ENCODE peak calls at places on chromosomes 7 and 10, in five cellular contexts. One of them, this sample, is unnamed.

GRCh38 chr10:83164134-83164533 is 975.2 kb upstream of the GHITM start:
- DNase-seq in body of pancreas: no peak
- DNase-seq in heart left ventricle: no peak
- DNase-seq in tibial nerve: no peak
- DNase-seq in H1: no peak
- DNase-seq in this sample: no peak

GRCh38 chr10:109429956-109430760 is 493.2 kb downstream of the XPNPEP1 start:
- DNase-seq in body of pancreas: no peak
- DNase-seq in heart left ventricle: no peak
- DNase-seq in tibial nerve: no peak
- DNase-seq in H1: no peak
- DNase-seq in this sample: no peak

GRCh38 chr10:104218751-104219150 is 13.4 kb downstream of the CFAP43 start:
- DNase-seq in body of pancreas: no peak
- DNase-seq in heart left ventricle: no peak
- DNase-seq in tibial nerve: no peak
- DNase-seq in H1: no peak
- DNase-seq in this sample: no peak

GRCh38 chr10:87942884-87943527 is 79.6 kb downstream of the PTEN start:
- DNase-seq in body of pancreas: no peak
- DNase-seq in heart left ventricle: no peak
- DNase-seq in tibial nerve: no peak
- DNase-seq in H1: no peak
- DNase-seq in this sample: no peak

GRCh38 chr7:71846160-71846559 is 566.0 kb downstream of the CALN1 start:
- DNase-seq in body of pancreas: no peak
- DNase-seq in heart left ventricle: no peak
- DNase-seq in tibial nerve: no peak
- DNase-seq in H1: peak
- DNase-seq in this sample: no peak

GRCh38 chr10:92822060-92822634 is 26.2 kb upstream of the EXOC6 start:
- DNase-seq in body of pancreas: no peak
- DNase-seq in heart left ventricle: no peak
- DNase-seq in tibial nerve: no peak
- DNase-seq in H1: peak
- DNase-seq in this sample: no peak

GRCh38 chr10:43258922-43259247 is 8.0 kb downstream of the RASGEF1A start:
- DNase-seq in body of pancreas: no peak
- DNase-seq in heart left ventricle: no peak
- DNase-seq in tibial nerve: peak
- DNase-seq in H1: no peak
- DNase-seq in this sample: no peak

GRCh38 chr10:79022565-79023488 is 45.9 kb upstream of the ZMIZ1 start:
- DNase-seq in body of pancreas: peak
- DNase-seq in heart left ventricle: peak
- DNase-seq in tibial nerve: no peak
- DNase-seq in H1: peak
- DNase-seq in this sample: peak

GRCh38 chr10:106557951-106558733 is 606.4 kb downstream of the SORCS1 start:
- DNase-seq in body of pancreas: no peak
- DNase-seq in heart left ventricle: no peak
- DNase-seq in tibial nerve: no peak
- DNase-seq in H1: no peak
- DNase-seq in this sample: no peak

GRCh38 chr10:104066945-104067344 is 18.7 kb downstream of the COL17A1 start:
- DNase-seq in body of pancreas: no peak
- DNase-seq in heart left ventricle: no peak
- DNase-seq in tibial nerve: no peak
- DNase-seq in H1: no peak
- DNase-seq in this sample: no peak

GRCh38 chr10:63410633-63411032 is 55.1 kb downstream of the JMJD1C start:
- DNase-seq in body of pancreas: no peak
- DNase-seq in heart left ventricle: no peak
- DNase-seq in tibial nerve: no peak
- DNase-seq in H1: no peak
- DNase-seq in this sample: no peak

GRCh38 chr10:1567152-1567551 is 170.2 kb downstream of the ADARB2 start:
- DNase-seq in body of pancreas: no peak
- DNase-seq in heart left ventricle: no peak
- DNase-seq in tibial nerve: no peak
- DNase-seq in H1: no peak
- DNase-seq in this sample: peak

GRCh38 chr7:96837583-96837982 is 127.9 kb upstream of the SEM1 start:
- DNase-seq in body of pancreas: no peak
- DNase-seq in heart left ventricle: no peak
- DNase-seq in tibial nerve: no peak
- DNase-seq in H1: no peak
- DNase-seq in this sample: no peak

GRCh38 chr7:64945776-64946175 is 42.7 kb downstream of the ZNF273 start:
- DNase-seq in body of pancreas: no peak
- DNase-seq in heart left ventricle: no peak
- DNase-seq in tibial nerve: no peak
- DNase-seq in H1: no peak
- DNase-seq in this sample: no peak

GRCh38 chr7:64951250-64951848 is 39.5 kb downstream of the ZNF117 start:
- DNase-seq in body of pancreas: peak
- DNase-seq in heart left ventricle: no peak
- DNase-seq in tibial nerve: peak
- DNase-seq in H1: no peak
- DNase-seq in this sample: no peak

GRCh38 chr7:64947252-64948000 is 43.4 kb downstream of the ZNF117 start:
- DNase-seq in body of pancreas: no peak
- DNase-seq in heart left ventricle: no peak
- DNase-seq in tibial nerve: no peak
- DNase-seq in H1: peak
- DNase-seq in this sample: no peak

GRCh38 chr7:64946772-64947171 is 43.7 kb downstream of the ZNF273 start:
- DNase-seq in body of pancreas: no peak
- DNase-seq in heart left ventricle: no peak
- DNase-seq in tibial nerve: no peak
- DNase-seq in H1: peak
- DNase-seq in this sample: no peak

DNA sequence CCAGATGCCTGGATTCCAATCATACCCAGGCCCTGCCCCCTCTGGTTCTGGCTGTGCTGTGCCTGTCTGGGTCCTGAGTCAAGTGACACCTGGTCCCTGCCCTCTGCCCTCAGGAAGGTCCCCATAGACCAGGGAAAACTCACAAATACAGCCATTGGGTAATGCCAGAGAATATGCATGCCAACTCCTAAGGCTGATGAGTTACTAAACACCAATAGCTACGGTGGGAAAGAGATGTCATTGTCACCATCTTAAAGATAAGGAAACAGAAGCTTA is 42.3 kb downstream of the ZNF273 start:
- DNase-seq in body of pancreas: no peak
- DNase-seq in heart left ventricle: no peak
- DNase-seq in tibial nerve: no peak
- DNase-seq in H1: no peak
- DNase-seq in this sample: no peak
- TF ChIP-seq POLR2A in body of pancreas: no peak
- TF ChIP-seq POLR2A in heart left ventricle: no peak
- TF ChIP-seq POLR2A in tibial nerve: no peak
- TF ChIP-seq POLR2A in H1: no peak
- TF ChIP-seq POLR2A in this sample: no peak

DNA sequence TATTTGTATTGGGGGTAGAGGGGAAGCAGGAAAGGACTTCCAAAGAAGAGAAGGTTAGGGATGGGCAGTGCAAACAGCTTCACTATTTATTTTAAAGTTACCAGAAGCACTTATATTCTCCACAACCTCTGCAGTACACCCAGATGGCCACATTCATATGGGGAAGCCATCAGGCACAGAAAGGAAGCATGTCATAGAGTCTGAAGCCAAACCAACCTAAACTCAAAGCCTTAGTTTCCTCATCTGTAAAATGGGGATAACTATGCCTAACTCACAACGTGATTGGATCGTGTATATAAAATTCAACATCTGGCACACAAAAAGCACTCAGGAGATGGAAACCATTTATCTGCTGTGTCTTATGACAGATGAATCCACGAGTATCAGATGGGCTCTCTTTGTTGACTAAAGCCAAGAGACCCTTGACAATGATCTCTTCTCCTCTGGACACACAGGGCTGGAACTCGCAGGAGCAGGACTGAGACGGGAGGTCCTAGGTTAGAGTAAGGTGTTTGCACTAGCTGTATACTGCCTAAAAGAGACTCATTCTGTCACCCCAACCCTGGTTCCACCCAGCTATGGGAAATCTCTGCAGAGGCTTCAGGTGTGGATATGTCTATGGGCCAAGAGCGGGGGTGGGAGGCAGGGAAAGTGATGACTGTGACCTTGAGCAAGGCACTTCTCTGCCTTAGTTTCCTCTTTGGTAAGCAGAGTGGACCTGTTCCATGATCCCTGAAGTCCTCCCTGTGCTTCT is 1.8 kb downstream of the KIAA1549 start:
- DNase-seq in body of pancreas: peak
- DNase-seq in heart left ventricle: no peak
- DNase-seq in tibial nerve: no peak
- DNase-seq in H1: no peak
- DNase-seq in this sample: no peak
- TF ChIP-seq CTCF in body of pancreas: peak
- TF ChIP-seq CTCF in heart left ventricle: peak
- TF ChIP-seq CTCF in tibial nerve: no peak
- TF ChIP-seq CTCF in H1: no peak
- TF ChIP-seq CTCF in this sample: no peak

DNA sequence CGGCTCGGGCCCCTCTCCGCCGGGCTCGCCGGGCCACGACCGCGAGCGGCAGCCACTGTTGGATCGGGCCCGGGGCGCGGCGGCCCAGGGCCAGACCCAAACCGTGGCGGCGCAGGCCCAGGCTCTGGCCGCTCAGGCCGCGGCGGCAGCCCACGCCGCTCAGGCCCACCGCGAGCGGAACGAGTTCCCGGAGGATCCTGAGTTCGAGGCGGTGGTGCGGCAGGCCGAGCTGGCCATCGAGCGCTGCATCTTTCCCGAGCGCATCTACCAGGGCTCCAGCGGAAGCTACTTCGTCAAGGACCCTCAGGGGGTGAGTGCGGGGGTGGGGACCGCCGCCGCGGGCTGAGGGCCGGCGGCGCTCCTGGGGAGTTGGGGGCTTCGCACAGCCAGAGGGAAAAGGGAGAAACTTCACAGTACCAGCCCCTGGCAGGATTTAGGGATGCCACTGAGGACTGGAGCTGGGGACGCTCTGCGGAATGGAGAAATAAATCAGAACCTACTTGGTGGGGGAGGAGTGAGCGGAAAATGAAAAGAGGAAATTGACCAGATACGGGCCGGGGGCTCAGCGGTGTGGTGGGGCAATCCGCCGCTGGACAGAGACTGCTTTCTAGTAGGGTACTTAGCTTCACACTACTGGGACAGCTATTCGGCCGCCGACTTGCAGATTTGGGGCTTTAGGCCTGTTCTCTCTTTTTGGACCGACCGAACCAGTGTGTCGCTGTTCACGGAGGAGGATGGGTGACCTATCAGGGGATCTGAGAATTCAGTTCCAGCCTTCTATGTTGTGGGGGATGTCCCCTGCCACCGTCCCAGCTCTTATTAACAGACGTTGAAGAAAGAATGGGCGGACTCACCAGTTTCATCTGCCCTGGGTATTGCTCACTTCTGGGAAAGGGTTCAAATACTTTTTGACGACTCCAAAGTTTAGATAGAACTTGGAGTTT is 669 bp downstream of the PI4K2A start:
- DNase-seq in body of pancreas: peak
- DNase-seq in heart left ventricle: peak
- DNase-seq in tibial nerve: no peak
- DNase-seq in H1: peak
- DNase-seq in this sample: peak
- TF ChIP-seq POLR2A in body of pancreas: peak
- TF ChIP-seq POLR2A in heart left ventricle: no peak
- TF ChIP-seq POLR2A in tibial nerve: no peak
- TF ChIP-seq POLR2A in H1: no peak
- TF ChIP-seq POLR2A in this sample: no peak

GRCh38 chr10:101286248-101287046 is 57.2 kb upstream of the LBX1 start:
- DNase-seq in body of pancreas: no peak
- DNase-seq in heart left ventricle: no peak
- DNase-seq in tibial nerve: no peak
- DNase-seq in H1: peak
- DNase-seq in this sample: no peak

GRCh38 chr10:101289541-101289940 is 60.3 kb upstream of the LBX1 start:
- DNase-seq in body of pancreas: no peak
- DNase-seq in heart left ventricle: no peak
- DNase-seq in tibial nerve: no peak
- DNase-seq in H1: no peak
- DNase-seq in this sample: no peak

GRCh38 chr10:101287183-101287830 is 58.0 kb upstream of the LBX1 start:
- DNase-seq in body of pancreas: no peak
- DNase-seq in heart left ventricle: no peak
- DNase-seq in tibial nerve: no peak
- DNase-seq in H1: no peak
- DNase-seq in this sample: no peak

GRCh38 chr10:101290415-101290814 is 61.2 kb upstream of the LBX1 start:
- DNase-seq in body of pancreas: no peak
- DNase-seq in heart left ventricle: no peak
- DNase-seq in tibial nerve: no peak
- DNase-seq in H1: no peak
- DNase-seq in this sample: no peak

GRCh38 chr10:101287922-101288638 is 58.8 kb upstream of the LBX1 start:
- DNase-seq in body of pancreas: peak
- DNase-seq in heart left ventricle: no peak
- DNase-seq in tibial nerve: no peak
- DNase-seq in H1: peak
- DNase-seq in this sample: no peak
- TF ChIP-seq CTCF in body of pancreas: no peak
- TF ChIP-seq CTCF in heart left ventricle: no peak
- TF ChIP-seq CTCF in tibial nerve: no peak
- TF ChIP-seq CTCF in H1: peak
- TF ChIP-seq CTCF in this sample: no peak

DNA sequence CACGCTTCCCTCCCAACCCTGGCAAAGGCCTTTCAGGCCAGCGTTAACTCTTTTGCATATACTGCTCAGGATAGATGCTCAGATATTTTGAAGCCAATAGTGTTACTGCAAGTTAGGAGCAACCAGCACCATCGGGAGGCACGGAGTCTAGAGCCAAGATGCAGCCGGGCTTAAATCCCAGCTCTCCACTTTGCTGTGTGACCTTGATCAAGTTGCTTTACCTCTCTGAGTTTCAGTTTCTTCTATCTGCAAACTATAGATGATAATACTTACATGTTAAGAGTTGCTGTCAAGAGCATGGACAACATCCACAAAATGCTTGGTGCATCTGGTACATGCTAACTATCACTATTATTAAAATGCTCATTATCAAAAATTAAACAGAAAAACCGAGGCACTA is 45.4 kb upstream of the C7orf33 start:
- DNase-seq in body of pancreas: no peak
- DNase-seq in heart left ventricle: no peak
- DNase-seq in tibial nerve: no peak
- DNase-seq in H1: no peak
- DNase-seq in this sample: no peak
- TF ChIP-seq POLR2A in body of pancreas: no peak
- TF ChIP-seq POLR2A in heart left ventricle: no peak
- TF ChIP-seq POLR2A in tibial nerve: no peak
- TF ChIP-seq POLR2A in H1: no peak
- TF ChIP-seq POLR2A in this sample: no peak

GRCh38 chr7:106339513-106340246 is 54.9 kb upstream of the NAMPT start:
- DNase-seq in body of pancreas: no peak
- DNase-seq in heart left ventricle: no peak
- DNase-seq in tibial nerve: no peak
- DNase-seq in H1: no peak
- DNase-seq in this sample: no peak
- TF ChIP-seq CTCF in body of pancreas: no peak
- TF ChIP-seq CTCF in heart left ventricle: no peak
- TF ChIP-seq CTCF in tibial nerve: no peak
- TF ChIP-seq CTCF in H1: no peak
- TF ChIP-seq CTCF in this sample: no peak

This sample was measured in spleen.